ENCODE peak calls at places on chromosome 13, in ten cellular contexts. X, K, N, Z, L, I, Y, T, M and G are unnamed samples.

GRCh38 chr13:51590966-51591627 is 6.8 kb downstream of the WDFY2 start:
- DNase-seq in X (no peak), K (no peak), N (peak), Z (no peak), L (peak), I (no peak), Y (no peak), T (peak), M (peak), G (no peak)

GRCh38 chr13:68608147-68608546 is 1378.0 kb upstream of the PCDH9 start:
- DNase-seq in X (no peak), K (no peak), N (no peak), Z (no peak), L (no peak), I (no peak), Y (no peak), T (no peak), M (no peak), G (no peak)

GRCh38 chr13:93244918-93245280 is 18.3 kb downstream of the GPC6 start:
- DNase-seq in X (no peak), K (no peak), N (no peak), Z (no peak), L (no peak), I (no peak), Y (no peak), T (no peak), M (no peak), G (no peak)

GRCh38 chr13:43021926-43022670 is 1.3 kb upstream of the DNAJC15 start:
- DNase-seq in X (no peak), K (no peak), N (no peak), Z (no peak), L (no peak), I (no peak), Y (no peak), T (no peak), M (no peak), G (no peak)

GRCh38 chr13:57630661-57631606 is 610 bp upstream of the PCDH17 start:
- DNase-seq in X (no peak), K (no peak), N (no peak), Z (no peak), L (no peak), I (no peak), Y (no peak), T (peak), M (no peak), G (no peak)

GRCh38 chr13:50626031-50626643 is 217.4 kb downstream of the DLEU7 start:
- DNase-seq in X (no peak), K (no peak), N (no peak), Z (no peak), L (no peak), I (no peak), Y (no peak), T (no peak), M (peak), G (no peak)

GRCh38 chr13:46575843-46576242 is 22.9 kb downstream of the LRCH1 start:
- DNase-seq in X (no peak), K (no peak), N (no peak), Z (no peak), L (no peak), I (no peak), Y (no peak), T (no peak), M (no peak), G (no peak)

GRCh38 chr13:110304256-110304655 is 2.7 kb downstream of the COL4A1 start:
- DNase-seq in X (no peak), K (peak), N (no peak), Z (peak), L (no peak), I (no peak), Y (no peak), T (no peak), M (no peak), G (no peak)

GRCh38 chr13:96338030-96338429 is 248.1 kb downstream of the HS6ST3 start:
- DNase-seq in X (no peak), K (no peak), N (no peak), Z (no peak), L (no peak), I (no peak), Y (no peak), T (no peak), M (no peak), G (no peak)

GRCh38 chr13:100175803-100176182 is 86.9 kb downstream of the PCCA start:
- DNase-seq in X (no peak), K (no peak), N (no peak), Z (no peak), L (no peak), I (no peak), Y (no peak), T (no peak), M (no peak), G (no peak)

GRCh38 chr13:67135356-67135755 is 94.8 kb downstream of the PCDH9 start:
- DNase-seq in X (no peak), K (no peak), N (no peak), Z (no peak), L (no peak), I (no peak), Y (no peak), T (no peak), M (no peak), G (no peak)

GRCh38 chr13:54884645-54885044 is 1856.0 kb downstream of the OLFM4 start:
- DNase-seq in X (no peak), K (no peak), N (no peak), Z (no peak), L (no peak), I (no peak), Y (no peak), T (no peak), M (no peak), G (no peak)

GRCh38 chr13:33087091-33087490 is 70.9 kb downstream of the KL start:
- DNase-seq in X (no peak), K (no peak), N (no peak), Z (no peak), L (no peak), I (no peak), Y (no peak), T (no peak), M (no peak), G (no peak)

GRCh38 chr13:97388385-97388784 is 45.6 kb upstream of the RAP2A start:
- DNase-seq in X (no peak), K (no peak), N (no peak), Z (no peak), L (no peak), I (no peak), Y (no peak), T (peak), M (no peak), G (no peak)

GRCh38 chr13:41457589-41458186 is 338 bp downstream of the RGCC start:
- DNase-seq in X (no peak), K (no peak), N (no peak), Z (no peak), L (no peak), I (no peak), Y (no peak), T (peak), M (no peak), G (peak)
- H3K27ac ChIP-seq in X (peak), K (no peak), N (peak), Z (peak), L (peak), I (peak), Y (no peak), T (no peak), M (peak), G (peak)

DNA sequence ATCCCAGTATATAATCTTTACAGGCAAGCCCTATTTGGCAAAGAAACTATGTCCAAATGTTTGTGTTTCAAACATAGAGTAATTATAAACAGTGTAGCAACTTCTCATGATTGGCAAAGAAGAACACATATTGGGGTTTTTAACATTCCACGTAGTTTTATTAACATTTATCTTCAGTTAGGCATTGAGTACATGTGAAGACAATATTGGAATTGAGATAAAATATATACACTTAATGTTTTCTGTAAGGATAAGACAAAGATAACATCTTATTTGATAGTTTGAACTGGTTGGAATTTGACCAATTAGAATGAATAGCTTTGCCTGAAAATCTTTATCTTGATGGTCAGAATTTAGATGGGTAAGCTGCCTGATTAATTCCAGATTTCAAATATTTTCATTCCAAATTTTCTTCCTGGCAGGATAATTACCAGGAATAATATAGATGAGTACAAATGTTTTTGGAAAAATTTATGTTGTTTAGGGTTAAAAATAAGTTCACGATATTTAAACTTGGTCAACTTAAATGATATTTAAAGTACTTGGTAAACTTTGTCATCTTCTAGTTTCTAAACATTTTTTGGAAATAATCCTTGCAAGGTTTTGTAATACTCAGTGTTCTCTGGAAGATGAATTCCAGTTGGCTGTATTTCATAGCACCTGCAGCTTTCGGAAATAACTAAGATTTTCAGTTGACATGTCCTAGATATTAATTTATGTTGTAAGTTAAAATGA is 536.5 kb upstream of the SPRY2 start:
- DNase-seq in X (no peak), K (no peak), N (no peak), Z (no peak), L (no peak), I (no peak), Y (no peak), T (no peak), M (no peak), G (no peak)
- TF ChIP-seq EP300 in X (no peak), K (no peak), N (no peak), Z (no peak), L (no peak), I (no peak), Y (no peak), T (peak), M (no peak), G (no peak)

DNA sequence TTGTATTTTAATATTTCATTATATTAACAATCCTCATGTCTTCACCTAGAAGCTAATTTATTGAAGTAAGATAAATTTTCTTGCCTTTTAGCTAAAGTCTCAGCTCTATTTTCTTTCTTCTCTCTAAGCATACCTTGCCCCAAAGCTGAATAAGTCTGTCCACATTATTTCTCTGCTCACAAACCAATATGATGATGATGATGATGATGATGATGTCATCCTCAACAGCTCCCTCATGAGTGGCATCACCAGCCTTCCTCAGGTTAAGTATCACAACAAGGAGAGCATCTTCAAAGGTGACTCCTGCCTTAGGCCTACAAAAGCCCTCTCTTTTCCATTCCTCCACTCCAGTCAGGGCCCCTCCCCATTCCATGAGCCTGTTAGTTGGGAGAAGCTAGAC is 31.9 kb upstream of the ATP12A start:
- DNase-seq in X (no peak), K (no peak), N (no peak), Z (no peak), L (no peak), I (no peak), Y (no peak), T (no peak), M (no peak), G (no peak)
- H3K27ac ChIP-seq in X (no peak), K (no peak), N (no peak), Z (no peak), L (no peak), I (no peak), Y (no peak), T (no peak), M (no peak), G (no peak)

DNA sequence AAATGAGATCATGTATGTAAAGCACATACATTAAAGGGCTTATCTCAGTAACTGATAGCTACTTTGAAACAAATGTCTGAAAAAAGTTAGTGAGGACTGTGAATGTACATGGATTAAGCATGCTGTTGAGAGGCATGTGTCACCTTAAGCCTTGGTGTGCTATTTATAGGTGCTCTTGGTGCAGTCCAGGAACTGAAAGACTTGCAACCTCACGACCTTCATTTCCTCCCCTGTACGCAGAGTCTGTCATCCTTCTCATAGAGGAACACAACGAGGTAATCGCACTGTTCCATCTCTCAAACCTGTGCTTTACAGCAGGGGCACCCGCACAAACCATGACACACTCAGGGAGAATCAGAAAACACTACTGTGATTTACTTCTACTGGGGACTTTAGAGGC is 65.6 kb downstream of the UFM1 start:
- DNase-seq in X (peak), K (no peak), N (no peak), Z (no peak), L (no peak), I (no peak), Y (no peak), T (no peak), M (no peak), G (no peak)
- TF ChIP-seq EP300 in X (no peak), K (no peak), N (no peak), Z (no peak), L (no peak), I (no peak), Y (no peak), T (no peak), M (no peak), G (no peak)

GRCh38 chr13:49021953-49022352 is 46.2 kb downstream of the FNDC3A start:
- DNase-seq in X (no peak), K (no peak), N (no peak), Z (no peak), L (no peak), I (no peak), Y (no peak), T (no peak), M (no peak), G (no peak)

GRCh38 chr13:49020940-49021548 is 45.3 kb downstream of the FNDC3A start:
- DNase-seq in X (no peak), K (no peak), N (no peak), Z (no peak), L (no peak), I (no peak), Y (peak), T (no peak), M (no peak), G (no peak)

GRCh38 chr13:49020328-49020727 is 44.6 kb downstream of the FNDC3A start:
- DNase-seq in X (no peak), K (no peak), N (no peak), Z (no peak), L (no peak), I (no peak), Y (no peak), T (no peak), M (no peak), G (no peak)

GRCh38 chr13:49023441-49023840 is 47.7 kb downstream of the FNDC3A start:
- DNase-seq in X (no peak), K (no peak), N (no peak), Z (no peak), L (no peak), I (no peak), Y (no peak), T (no peak), M (no peak), G (no peak)

GRCh38 chr13:49022472-49023144 is 46.9 kb downstream of the FNDC3A start:
- DNase-seq in X (no peak), K (no peak), N (no peak), Z (no peak), L (no peak), I (no peak), Y (no peak), T (no peak), M (no peak), G (no peak)
- H3K27ac ChIP-seq in X (no peak), K (no peak), N (peak), Z (no peak), L (no peak), I (no peak), Y (no peak), T (no peak), M (no peak), G (no peak)

GRCh38 chr13:23427342-23428182 is 5.9 kb downstream of the SACS start:
- DNase-seq in X (peak), K (peak), N (peak), Z (peak), L (peak), I (no peak), Y (no peak), T (no peak), M (no peak), G (no peak)
- TF ChIP-seq EP300 in X (peak), K (no peak), N (no peak), Z (peak), L (peak), I (peak), Y (no peak), T (peak), M (no peak), G (no peak)

DNA sequence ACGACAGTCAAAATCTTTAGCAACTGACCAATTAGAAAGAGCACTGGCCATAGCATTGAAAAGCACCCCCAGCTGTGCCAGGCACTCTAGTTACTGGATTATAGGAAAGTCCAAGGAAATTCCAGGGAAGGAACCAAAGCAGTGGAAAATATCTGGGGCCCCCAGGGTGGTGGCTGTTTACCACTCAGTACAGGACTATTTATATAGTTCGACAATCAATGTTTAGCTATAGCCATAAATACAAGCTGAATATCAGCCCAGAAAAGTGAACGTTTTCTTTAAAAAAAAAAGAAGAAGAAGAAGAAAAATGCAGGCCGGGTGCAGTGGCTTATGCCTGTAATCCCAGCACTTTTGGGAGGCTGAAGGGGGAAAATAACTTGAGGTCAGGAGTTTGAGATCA is 55.2 kb upstream of the UBAC2 start:
- DNase-seq in X (no peak), K (no peak), N (no peak), Z (no peak), L (no peak), I (no peak), Y (no peak), T (no peak), M (no peak), G (no peak)
- H3K27ac ChIP-seq in X (no peak), K (no peak), N (no peak), Z (no peak), L (no peak), I (no peak), Y (no peak), T (no peak), M (no peak), G (no peak)

DNA sequence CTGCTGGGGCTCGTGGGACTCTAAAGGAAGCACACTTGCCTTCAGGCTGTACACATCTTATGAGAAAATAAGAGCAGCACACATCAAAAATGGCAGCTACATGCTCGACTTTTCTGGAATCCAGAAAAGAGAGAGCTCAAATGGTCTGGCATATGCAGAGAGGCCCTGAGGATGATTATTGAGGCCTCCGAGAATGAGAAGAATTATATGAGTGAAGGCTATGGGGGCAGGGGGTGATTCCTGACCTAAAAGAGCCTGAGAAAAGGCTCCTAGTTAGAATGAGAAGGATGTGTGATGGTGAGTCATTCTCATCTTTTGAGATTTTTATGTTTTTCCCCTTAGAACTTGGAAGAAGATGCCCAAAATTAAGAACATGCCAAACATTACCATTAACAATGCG is 97.1 kb downstream of the HSPH1 start:
- DNase-seq in X (no peak), K (no peak), N (no peak), Z (no peak), L (no peak), I (no peak), Y (no peak), T (no peak), M (no peak), G (no peak)
- TF ChIP-seq EP300 in X (no peak), K (no peak), N (no peak), Z (no peak), L (no peak), I (no peak), Y (no peak), T (no peak), M (no peak), G (no peak)